ENCODE peak calls at places on chromosomes 2 and 18, in eight cellular contexts. H is CD8-positive, alpha-beta memory T cell; D is heart left ventricle; W is CD8-positive, alpha-beta T cell; N is HFF-Myc; E is ascending aorta; U is cardiac fibroblast; F is foreskin fibroblast. K is an unnamed sample.

GRCh38 chr2:100812573-100812972 is 7.4 kb upstream of the NPAS2 start:
- DNase-seq in D (no peak), W (no peak), F (no peak), H (no peak), E (no peak), N (no peak), U (no peak), K (no peak)

GRCh38 chr2:102122115-102122514 is 20.4 kb upstream of the IL1R1 start:
- DNase-seq in F (peak; percentile 93), D (no peak), H (no peak), E (peak; percentile 74), N (no peak), W (no peak), U (peak; percentile 86), K (no peak)

GRCh38 chr2:20207051-20207450 is 17.9 kb downstream of the SDC1 start:
- DNase-seq in W (no peak), D (no peak), F (no peak), H (no peak), N (no peak), U (no peak), E (no peak), K (no peak)

GRCh38 chr2:160474891-160475795 is 18.5 kb downstream of the RBMS1 start:
- DNase-seq in W (no peak), H (no peak), D (peak; percentile 17), N (no peak), E (no peak), F (no peak), U (peak; percentile 51), K (no peak)

GRCh38 chr2:208379192-208379591 is 27.4 kb upstream of the PTH2R start:
- DNase-seq in F (no peak), E (no peak), H (no peak), U (no peak), D (no peak), W (no peak), N (no peak), K (no peak)

GRCh38 chr18:48805826-48806535 is 144.8 kb downstream of the SMAD7 start:
- DNase-seq in E (peak; percentile 37), N (no peak), U (no peak), H (no peak), F (no peak), W (no peak), D (no peak), K (no peak)

GRCh38 chr2:72036595-72036994 is 111.1 kb downstream of the CYP26B1 start:
- DNase-seq in W (no peak), D (no peak), E (no peak), U (no peak), F (no peak), H (no peak), N (no peak), K (no peak)

GRCh38 chr2:61557386-61557785 is 19.2 kb upstream of the XPO1 start:
- DNase-seq in E (no peak), D (no peak), F (no peak), U (no peak), W (no peak), N (no peak), H (no peak), K (no peak)

GRCh38 chr2:237408280-237408679 is 5.7 kb downstream of the COL6A3 start:
- DNase-seq in U (peak; percentile 74), E (no peak), F (peak; percentile 78), N (no peak), H (no peak), D (peak; percentile 61), W (no peak), K (no peak)

GRCh38 chr2:235218486-235218907 is 266.7 kb downstream of the SH3BP4 start:
- DNase-seq in H (no peak), N (no peak), F (no peak), W (no peak), E (no peak), D (no peak), U (peak; percentile 63), K (no peak)

GRCh38 chr2:70822843-70823629 is 2.6 kb upstream of the CLEC4F start:
- DNase-seq in F (no peak), U (no peak), H (no peak), W (no peak), E (no peak), D (no peak), N (no peak), K (no peak)

GRCh38 chr18:361941-362913 is 94.4 kb upstream of the THOC1 start:
- DNase-seq in H (no peak), D (peak; percentile 45), N (peak; percentile 99), U (peak; percentile 68), F (peak; percentile 100), E (peak; percentile 74), W (no peak), K (no peak)

GRCh38 chr18:52715961-52716360 is 376.0 kb downstream of the DCC start:
- DNase-seq in H (no peak), D (no peak), U (no peak), N (no peak), E (no peak), W (no peak), F (no peak), K (no peak)

GRCh38 chr2:99754215-99754614 is 264.4 kb upstream of the REV1 start:
- DNase-seq in U (peak; percentile 43), W (no peak), H (no peak), N (no peak), D (no peak), F (peak; percentile 47), E (no peak), K (no peak)

GRCh38 chr2:62568983-62569837 is 63.2 kb upstream of the TMEM17 start:
- DNase-seq in E (no peak), H (no peak), D (no peak), U (peak; percentile 34), W (no peak), N (no peak), F (peak; percentile 25), K (no peak)

GRCh38 chr2:239022437-239023260 is 174.8 kb downstream of the TWIST2 start:
- DNase-seq in F (peak; percentile 58), D (peak; percentile 1), E (no peak), W (no peak), H (no peak), U (no peak), N (no peak), K (no peak)

GRCh38 chr2:127917916-127918315 is 32.2 kb upstream of the AMMECR1L start:
- DNase-seq in N (no peak), W (no peak), F (peak; percentile 51), E (no peak), H (no peak), D (no peak), U (peak; percentile 5), K (no peak)

GRCh38 chr18:78977627-78978271 is 1.9 kb upstream of the SALL3 start:
- DNase-seq in D (no peak), E (no peak), U (no peak), F (peak; percentile 10), H (no peak), W (no peak), N (no peak), K (no peak)

GRCh38 chr2:240626531-240627300 is 1.4 kb downstream of the GPR35 start:
- DNase-seq in W (no peak), D (peak; percentile 10), H (no peak), E (peak; percentile 67), F (no peak), N (no peak), U (peak; percentile 19), K (no peak)

GRCh38 chr2:212958757-212959295 is 192.6 kb downstream of the IKZF2 start:
- DNase-seq in D (no peak), F (peak; percentile 67), W (no peak), H (no peak), N (no peak), E (no peak), U (peak; percentile 38), K (peak; percentile 16)

GRCh38 chr2:214244847-214245246 is 166.0 kb upstream of the VWC2L start:
- DNase-seq in W (no peak), U (peak; percentile 1), E (no peak), D (no peak), N (no peak), H (no peak), F (peak; percentile 2), K (no peak)

GRCh38 chr2:192313773-192314172 is 119.0 kb upstream of the TMEFF2 start:
- DNase-seq in F (no peak), U (no peak), N (no peak), W (no peak), D (peak; percentile 15), E (no peak), H (no peak), K (no peak)

DNA sequence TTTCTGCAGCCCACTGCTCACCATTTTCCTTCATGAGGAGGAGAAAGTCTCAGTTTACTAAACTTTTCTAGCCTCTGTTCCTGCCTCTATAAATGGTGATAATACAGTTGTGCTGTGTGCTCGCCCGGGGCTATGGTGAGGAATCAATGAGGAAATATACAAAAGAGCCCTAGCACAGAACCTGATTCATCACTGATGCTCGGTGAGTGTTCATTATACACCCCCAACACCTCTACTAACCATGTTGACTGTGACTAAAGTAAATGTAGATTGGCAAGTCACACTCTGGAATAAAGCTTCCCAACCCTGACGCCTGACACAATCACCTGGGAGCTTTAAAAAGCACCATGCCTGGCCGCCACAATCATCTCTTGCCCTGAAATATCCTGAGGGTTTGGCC is 118.8 kb upstream of the CYP1B1 start:
- DNase-seq in H (no peak), N (no peak), U (no peak), D (no peak), E (no peak), F (no peak), W (no peak), K (no peak)
- H3K4me3 ChIP-seq in H (no peak overlapping the region), N (no peak overlapping the region), U (no peak overlapping the region), D (no peak overlapping the region), E (no peak overlapping the region), F (no peak overlapping the region), W (no peak overlapping the region), K (no peak overlapping the region)

GRCh38 chr18:11983592-11983991 is 2.3 kb downstream of the IMPA2 start:
- DNase-seq in E (no peak), N (no peak), W (no peak), U (no peak), H (no peak), F (no peak), D (no peak), K (no peak)
- H3K4me3 ChIP-seq in E (no peak overlapping the region), N (no peak overlapping the region), W (no peak overlapping the region), U (no peak overlapping the region), H (no peak overlapping the region), F (no peak overlapping the region), D (peak overlapping the region; percentile 83), K (no peak overlapping the region)

DNA sequence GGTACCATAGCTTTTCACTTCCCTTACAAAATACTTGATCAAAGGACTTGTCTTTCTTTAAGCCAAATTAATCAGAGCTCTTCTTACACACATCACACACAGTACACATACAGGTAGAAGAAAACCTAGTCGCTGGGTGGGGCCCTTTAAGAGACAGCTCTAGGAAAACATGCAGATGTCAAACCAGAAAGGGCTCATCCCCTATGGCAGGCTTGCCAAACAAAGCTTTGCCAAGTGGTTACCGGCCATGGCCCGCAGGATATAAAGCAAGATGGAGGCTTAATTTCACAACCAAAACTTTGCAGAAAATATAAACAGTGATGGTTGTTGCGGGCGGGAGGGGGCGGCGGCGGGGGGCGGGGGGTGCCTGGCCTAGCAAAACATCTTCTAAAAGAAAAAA is 2156.0 kb upstream of the PIK3C3 start:
- DNase-seq in D (no peak), H (no peak), E (no peak), U (peak; percentile 40), W (no peak), N (no peak), F (peak; percentile 50), K (no peak)
- H3K4me3 ChIP-seq in D (peak overlapping the region; percentile 53), H (no peak overlapping the region), E (no peak overlapping the region), U (peak overlapping the region; percentile 34), W (no peak overlapping the region), N (peak overlapping the region; percentile 58), F (peak overlapping the region; percentile 79), K (no peak overlapping the region)

DNA sequence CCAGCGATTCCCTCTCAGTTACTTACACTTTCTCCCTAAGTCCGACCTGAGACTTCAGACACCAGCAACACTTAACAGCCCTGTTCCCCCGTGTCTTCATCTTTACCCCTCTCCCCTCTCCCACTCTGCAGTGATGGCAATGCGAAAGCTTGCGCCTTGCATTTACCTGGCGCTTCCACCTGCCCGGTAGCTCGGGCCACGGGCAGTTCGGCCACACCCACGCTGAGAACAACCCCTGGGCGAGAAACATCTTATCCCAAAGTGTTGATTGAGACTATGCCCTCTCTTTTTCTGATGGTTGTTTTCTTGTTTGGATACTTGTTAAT is 571 bp downstream of the DNAJC10 start:
- DNase-seq in D (peak; percentile 23), W (no peak), U (no peak), F (no peak), H (no peak), E (no peak), N (no peak), K (no peak)
- H3K4me3 ChIP-seq in D (peak overlapping the region; percentile 94), W (peak overlapping the region; percentile 85), U (peak overlapping the region; percentile 89), F (peak overlapping the region; percentile 92), H (peak overlapping the region; percentile 92), E (peak overlapping the region; percentile 91), N (peak overlapping the region; percentile 95), K (peak overlapping the region; percentile 83)

K was measured in CD4-positive, alpha-beta memory T cell.